ENCODE peak calls at places on chromosomes 2 and 18, in eight cellular contexts. L, Z, M, S, I, G, D and A are unnamed samples.

GRCh38 chr2:172937884-172938712 is 137.5 kb upstream of the MAP3K20 start:
- DNase-seq in G (no peak), S (no peak), D (no peak), M (no peak), Z (no peak), L (no peak), I (no peak), A (no peak)

GRCh38 chr18:39455300-39455699 is 1889.7 kb upstream of the CELF4 start:
- DNase-seq in G (peak), M (no peak), L (no peak), S (no peak), D (peak), Z (peak), I (peak), A (no peak)

GRCh38 chr2:14752294-14752693 is 119.8 kb downstream of the LRATD1 start:
- DNase-seq in L (peak), Z (no peak), S (no peak), D (no peak), G (no peak), I (no peak), M (no peak), A (no peak)

GRCh38 chr2:122063716-122064115 is 308.3 kb downstream of the TSN start:
- DNase-seq in S (no peak), M (no peak), L (no peak), G (no peak), Z (no peak), I (no peak), D (no peak), A (no peak)

GRCh38 chr2:172298009-172298408 is 129.4 kb upstream of the ITGA6 start:
- DNase-seq in L (no peak), I (no peak), Z (no peak), D (no peak), S (no peak), M (no peak), G (no peak), A (no peak)

GRCh38 chr2:18149660-18150246 is 271.3 kb downstream of the KCNS3 start:
- DNase-seq in G (no peak), D (peak), Z (peak), I (no peak), S (no peak), L (no peak), M (no peak), A (no peak)

GRCh38 chr2:26670171-26670570 is 22.4 kb upstream of the KCNK3 start:
- DNase-seq in L (no peak), S (peak), Z (no peak), M (peak), I (no peak), G (no peak), D (no peak), A (no peak)

GRCh38 chr2:98768765-98769476 is 38.0 kb upstream of the MGAT4A start:
- DNase-seq in I (peak), D (peak), L (no peak), S (peak), G (no peak), M (no peak), Z (peak), A (no peak)

GRCh38 chr2:105671156-105671555 is 73.6 kb upstream of the NCK2 start:
- DNase-seq in Z (no peak), S (no peak), L (no peak), M (peak), I (no peak), D (no peak), G (peak), A (no peak)

GRCh38 chr2:140383781-140384180 is 1603.6 kb upstream of the NXPH2 start:
- DNase-seq in Z (no peak), S (no peak), M (no peak), L (no peak), G (no peak), D (no peak), I (no peak), A (no peak)

GRCh38 chr2:222711315-222711940 is 40.0 kb downstream of the MOGAT1 start:
- DNase-seq in L (no peak), D (no peak), Z (no peak), M (no peak), I (no peak), G (no peak), S (no peak), A (no peak)

GRCh38 chr18:36835927-36836326 is 7.0 kb downstream of the KIAA1328 start:
- DNase-seq in L (no peak), G (no peak), Z (no peak), D (no peak), I (no peak), M (no peak), S (no peak), A (no peak)

GRCh38 chr2:212644195-212644837 is 105.7 kb upstream of the ERBB4 start:
- DNase-seq in L (no peak), G (no peak), I (no peak), Z (no peak), D (no peak), S (no peak), M (no peak), A (no peak)

GRCh38 chr2:212649646-212650045 is 111.0 kb upstream of the ERBB4 start:
- DNase-seq in D (no peak), Z (no peak), G (no peak), L (no peak), I (no peak), S (no peak), M (no peak), A (no peak)

GRCh38 chr2:212646698-212647097 is 108.1 kb upstream of the ERBB4 start:
- DNase-seq in Z (no peak), G (peak), S (no peak), D (no peak), M (no peak), L (peak), I (no peak), A (no peak)
- H3K4me3 ChIP-seq in Z (no peak), G (no peak), S (no peak), D (no peak), M (no peak), L (no peak), I (no peak), A (no peak)

DNA sequence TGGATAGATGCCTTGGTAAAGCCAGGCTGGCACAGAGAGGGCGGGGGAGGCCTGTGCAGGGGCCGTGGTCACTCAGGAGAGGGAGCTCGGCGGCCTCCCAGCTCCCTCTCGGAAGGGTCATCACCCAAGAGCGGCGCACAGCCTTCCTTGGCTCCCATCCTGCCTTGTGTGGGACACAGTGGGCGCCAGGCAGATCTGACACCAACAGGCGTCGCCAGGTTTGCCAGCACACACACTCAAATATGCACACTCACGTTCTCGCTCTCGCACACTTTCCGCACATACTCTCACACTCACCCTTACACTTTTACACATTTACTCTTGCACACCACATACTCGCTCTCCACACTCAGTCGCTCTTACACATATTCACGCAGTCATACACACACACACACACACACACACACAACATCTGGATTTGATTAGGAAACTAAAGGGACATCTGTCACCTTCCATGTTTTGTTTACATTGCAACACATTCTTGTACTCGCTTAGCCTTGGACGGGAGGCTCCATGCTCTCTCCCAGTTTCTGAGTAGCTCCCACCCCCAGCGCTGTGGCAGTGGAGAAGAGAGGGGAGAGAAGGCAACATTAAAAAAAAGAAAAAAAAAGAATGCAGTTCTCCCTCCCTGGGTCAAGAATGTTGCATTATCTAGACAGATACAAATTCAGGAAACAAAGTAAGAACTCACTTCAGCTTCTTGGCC is 10.5 kb downstream of the CHMP1B start:
- DNase-seq in D (no peak), Z (no peak), G (peak), M (no peak), S (peak), L (no peak), I (no peak), A (no peak)
- TF ChIP-seq POLR2A in D (no peak), Z (no peak), G (no peak), M (no peak), S (no peak), L (no peak), I (no peak), A (no peak)

GRCh38 chr18:29361843-29362242 is 1184.9 kb upstream of the CDH2 start:
- DNase-seq in G (no peak), L (no peak), Z (no peak), S (no peak), D (peak), M (no peak), I (no peak), A (no peak)
- TF ChIP-seq CTCF in G (no peak), L (no peak), Z (no peak), S (no peak), D (no peak), M (no peak), I (no peak), A (no peak)

GRCh38 chr2:120438301-120439066 is 92.5 kb downstream of the INHBB start:
- DNase-seq in L (no peak), M (peak), I (no peak), G (no peak), D (no peak), S (peak), Z (no peak), A (no peak)

GRCh38 chr2:120437604-120438000 is 91.7 kb downstream of the INHBB start:
- DNase-seq in L (no peak), G (no peak), I (no peak), Z (no peak), M (peak), D (no peak), S (peak), A (no peak)

GRCh38 chr2:120435671-120436459 is 89.9 kb downstream of the INHBB start:
- DNase-seq in I (no peak), Z (no peak), D (no peak), M (no peak), S (peak), L (no peak), G (no peak), A (no peak)

GRCh38 chr2:120436460-120436739 is 90.5 kb downstream of the INHBB start:
- DNase-seq in G (no peak), Z (no peak), L (peak), M (peak), I (peak), D (no peak), S (peak), A (no peak)

GRCh38 chr2:120436885-120437603 is 91.1 kb downstream of the INHBB start:
- DNase-seq in Z (peak), I (peak), G (peak), L (no peak), M (no peak), S (peak), D (peak), A (no peak)
- H3K4me3 ChIP-seq in Z (no peak), I (no peak), G (no peak), L (no peak), M (no peak), S (no peak), D (no peak), A (no peak)

DNA sequence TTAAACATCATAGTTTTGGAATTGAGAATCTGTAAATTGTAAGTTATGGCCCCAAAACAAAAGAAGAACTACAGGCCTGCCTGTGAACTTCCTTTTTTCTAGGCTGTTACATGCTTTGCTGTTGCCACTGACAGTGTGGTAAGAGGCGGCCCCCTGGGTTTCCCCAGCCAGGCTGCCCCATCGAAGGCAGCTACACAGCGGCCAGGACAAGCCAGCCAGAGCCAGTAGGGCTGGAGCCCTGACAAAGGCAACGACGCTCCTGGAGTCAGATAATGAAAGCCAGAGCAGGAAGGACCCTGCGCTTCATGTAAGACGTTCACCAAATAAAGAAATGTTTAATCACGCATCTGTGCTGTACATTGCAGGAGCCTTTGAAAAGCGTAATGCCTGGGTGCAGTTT is 55.0 kb downstream of the ANKRD44 start:
- DNase-seq in G (peak), S (peak), L (peak), M (peak), Z (no peak), D (no peak), I (no peak), A (peak)
- TF ChIP-seq POLR2A in G (no peak), S (peak), L (no peak), M (no peak), Z (no peak), D (no peak), I (no peak), A (no peak)

DNA sequence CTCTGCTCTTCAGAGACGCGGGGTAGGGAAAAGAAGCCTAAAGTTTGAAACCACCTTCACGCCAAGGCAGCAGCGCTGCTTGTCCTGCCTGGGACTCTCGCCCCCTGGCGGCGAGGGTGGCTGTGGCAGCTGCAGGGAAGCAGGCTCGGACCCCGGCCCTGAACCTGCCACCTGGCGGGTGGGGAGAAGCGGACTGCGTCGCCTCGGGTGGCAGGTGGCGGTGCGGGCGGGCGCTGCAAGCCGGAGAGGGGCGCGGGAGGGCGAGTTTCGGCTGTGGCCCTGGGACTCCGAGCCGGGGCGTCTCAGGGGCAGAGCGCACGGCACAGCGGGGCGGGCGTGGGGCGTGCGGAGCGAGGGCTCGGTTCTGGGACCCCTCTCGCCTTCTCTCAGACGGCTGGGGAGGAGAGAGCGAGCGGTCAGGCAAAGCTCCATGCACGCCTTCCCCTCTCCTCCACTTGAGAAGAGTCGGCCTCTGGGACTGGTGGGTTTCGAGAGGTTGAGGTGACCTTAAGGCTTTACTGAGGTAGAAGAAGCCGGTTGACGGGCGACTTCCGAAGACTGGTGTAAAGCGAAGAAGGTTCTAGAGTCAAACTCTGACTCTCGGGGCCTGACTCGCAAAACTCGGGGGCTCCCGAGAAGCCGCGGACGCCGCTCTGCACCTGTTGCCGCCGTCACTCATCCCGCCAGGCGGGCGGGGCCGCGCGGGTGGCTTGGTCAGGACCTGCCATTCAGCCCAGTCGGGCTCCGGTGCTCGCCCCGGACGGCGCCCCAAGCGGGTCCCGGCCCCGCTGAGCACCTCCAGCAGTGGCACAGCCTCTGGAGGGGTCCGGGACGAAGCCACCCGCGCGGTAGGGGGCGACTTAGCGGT is 1.1 kb upstream of the BOLL start:
- DNase-seq in L (no peak), M (no peak), S (peak), I (peak), D (peak), Z (no peak), G (peak), A (no peak)
- TF ChIP-seq CTCF in L (peak), M (peak), S (no peak), I (peak), D (peak), Z (peak), G (no peak), A (no peak)